ENCODE peak calls at places on chromosomes 7 and 10, in nine cellular contexts. N, Y, F, U, V, E, K, W and H are unnamed samples.
A peak's percentile ranks its signal among the peaks of the same experiment; 100 is the strongest.

GRCh38 chr7:92815412-92815811 is 21.0 kb downstream of the CDK6 start:
- DNase-seq in Y (no peak), N (no peak), K (no peak), E (no peak), F (no peak), V (no peak), W (no peak), U (no peak), H (no peak)

GRCh38 chr7:157228864-157229422 is 90.2 kb downstream of the UBE3C start:
- DNase-seq in U (no peak), Y (no peak), V (no peak), N (peak; percentile 49), W (no peak), F (no peak), E (no peak), K (no peak), H (peak; percentile 42)

GRCh38 chr10:15223174-15223573 is 54.7 kb upstream of the NMT2 start:
- DNase-seq in V (no peak), N (peak; percentile 91), E (no peak), Y (no peak), F (no peak), K (no peak), W (no peak), U (no peak), H (no peak)

GRCh38 chr10:61153766-61154165 is 209.8 kb upstream of the RHOBTB1 start:
- DNase-seq in F (peak; percentile 49), Y (no peak), K (no peak), E (no peak), U (no peak), V (no peak), N (no peak), W (no peak), H (no peak)

GRCh38 chr7:121605297-121605640 is 209.2 kb upstream of the FAM3C start:
- DNase-seq in F (no peak), U (peak; percentile 88), K (no peak), W (no peak), E (peak; percentile 19), V (no peak), N (no peak), Y (no peak), H (peak; percentile 43)

GRCh38 chr10:93576888-93577287 is 10.4 kb downstream of the FFAR4 start:
- DNase-seq in V (no peak), K (no peak), N (no peak), Y (no peak), E (no peak), U (no peak), F (peak; percentile 49), W (no peak), H (peak; percentile 78)

GRCh38 chr7:12771378-12771877 is 84.0 kb downstream of the ARL4A start:
- DNase-seq in N (peak; percentile 88), E (peak; percentile 79), U (peak; percentile 66), Y (no peak), K (peak; percentile 35), W (no peak), V (no peak), F (peak; percentile 23), H (peak; percentile 46)

GRCh38 chr7:152925412-152926147 is 166.0 kb downstream of the ACTR3B start:
- DNase-seq in V (no peak), F (no peak), U (peak; percentile 19), N (no peak), Y (no peak), W (no peak), K (no peak), E (no peak), H (no peak)

GRCh38 chr7:16587785-16588184 is 57.8 kb downstream of the ANKMY2 start:
- DNase-seq in F (no peak), U (peak; percentile 83), V (no peak), N (no peak), K (no peak), W (no peak), Y (no peak), E (peak; percentile 67), H (no peak)

GRCh38 chr7:85750454-85750949 is 563.6 kb upstream of the SEMA3D start:
- DNase-seq in N (peak; percentile 13), K (no peak), E (peak; percentile 56), U (no peak), F (no peak), V (peak; percentile 46), Y (no peak), W (no peak), H (peak; percentile 50)

GRCh38 chr7:122984021-122984420 is 11.5 kb downstream of the TAS2R16 start:
- DNase-seq in F (no peak), U (no peak), V (no peak), K (no peak), N (no peak), W (no peak), Y (no peak), E (no peak), H (no peak)

GRCh38 chr7:73647725-73648592 is 19.7 kb upstream of the VPS37D start:
- DNase-seq in F (no peak), N (no peak), W (no peak), V (no peak), Y (no peak), E (no peak), K (no peak), U (no peak), H (peak; percentile 65)

GRCh38 chr7:150341263-150342118 is at the start of gene RARRES2:
- DNase-seq in Y (no peak), N (no peak), F (no peak), W (no peak), V (no peak), K (peak; percentile 61), E (no peak), U (no peak), H (no peak)

GRCh38 chr7:97269741-97270140 is 152.2 kb downstream of the SDHAF3 start:
- DNase-seq in F (no peak), E (no peak), W (no peak), K (no peak), Y (no peak), N (peak; percentile 68), U (no peak), V (no peak), H (no peak)

GRCh38 chr7:151113344-151114150 is 27.3 kb downstream of the AGAP3 start:
- DNase-seq in W (no peak), Y (no peak), V (no peak), K (no peak), F (peak; percentile 86), U (no peak), E (no peak), N (peak; percentile 74), H (peak; percentile 80)

GRCh38 chr10:119377905-119378736 is 164.4 kb downstream of the RGS10 start:
- DNase-seq in W (no peak), U (no peak), K (peak; percentile 46), Y (no peak), N (no peak), V (no peak), F (no peak), E (no peak), H (no peak)

GRCh38 chr10:78634389-78634815 is 434.4 kb upstream of the ZMIZ1 start:
- DNase-seq in U (no peak), K (peak; percentile 38), V (no peak), W (no peak), E (no peak), F (no peak), N (no peak), Y (no peak), H (peak; percentile 30)

GRCh38 chr7:142654398-142654797 is 94.9 kb upstream of the PRSS1 start:
- DNase-seq in V (peak; percentile 9), K (no peak), N (no peak), Y (no peak), U (no peak), W (no peak), E (no peak), F (no peak), H (no peak)

GRCh38 chr7:85693326-85693725 is 506.5 kb upstream of the SEMA3D start:
- DNase-seq in V (no peak), E (no peak), F (no peak), N (no peak), U (no peak), K (no peak), Y (no peak), W (no peak), H (no peak)

GRCh38 chr10:132175907-132176581 is 10.7 kb upstream of the DPYSL4 start:
- DNase-seq in Y (no peak), W (no peak), F (no peak), K (no peak), E (peak; percentile 51), V (no peak), N (no peak), U (peak; percentile 11), H (no peak)

GRCh38 chr10:99612167-99612831 is 7.9 kb downstream of the SLC25A28 start:
- DNase-seq in Y (no peak), F (peak; percentile 40), N (peak; percentile 66), K (no peak), E (peak; percentile 20), V (peak; percentile 54), U (no peak), W (peak; percentile 52), H (peak; percentile 76)